ENCODE peak calls at places on chromosomes 13 and 19, in seven cellular contexts. M is EL; L is stimulated activated effector memory CD8-positive, alpha-beta T cell treated with anti-CD3 and anti-CD28 coated beads, Interleukin-12 subunit alpha, Interleukin-12 subunit beta, amount 100 ng/mL, for 72 hours; J is esophagus muscularis mucosa; V is activated CD4-positive, alpha-beta T cell treated with anti-CD3 and anti-CD28 coated beads, Interleukin-2, amount 10 ng/mL, durations not matched to agents 7 days and 5 days; U is stimulated activated CD4-positive, alpha-beta T cell treated with anti-CD3 and anti-CD28 coated beads, Interleukin-15, amount 100 ng/mL, for 24 hours; T is ascending aorta. P is an unnamed sample.

GRCh38 chr13:48535791-48536190 is 2.9 kb upstream of the RCBTB2 start:
- DNase-seq in M (no peak), J (no peak), V (no peak), U (no peak), L (no peak), T (no peak), P (no peak)

GRCh38 chr19:2478324-2478755 is 2.4 kb downstream of the GADD45B start:
- DNase-seq in L (peak), T (peak), M (peak), J (no peak), U (peak), V (peak), P (peak)

GRCh38 chr13:32191452-32191998 is 123.6 kb downstream of the ZAR1L start:
- DNase-seq in J (no peak), U (no peak), V (no peak), M (no peak), L (no peak), T (no peak), P (no peak)

GRCh38 chr19:13430790-13431582 is 75.3 kb downstream of the CACNA1A start:
- DNase-seq in U (peak), J (no peak), T (no peak), L (peak), M (peak), V (peak), P (peak)

GRCh38 chr19:29404951-29405727 is 120.7 kb upstream of the VSTM2B start:
- DNase-seq in L (no peak), U (no peak), V (no peak), T (no peak), J (no peak), M (no peak), P (no peak)

GRCh38 chr13:28467886-28468519 is 26.9 kb downstream of the FLT1 start:
- DNase-seq in V (no peak), U (no peak), M (no peak), L (no peak), T (no peak), J (no peak), P (no peak)

GRCh38 chr13:103187621-103188020 is 121.4 kb upstream of the SLC10A2 start:
- DNase-seq in U (no peak), M (no peak), T (no peak), J (no peak), L (no peak), V (no peak), P (no peak)

GRCh38 chr19:39563408-39563807 is 23.4 kb upstream of the EID2 start:
- DNase-seq in J (peak), M (peak), T (no peak), V (no peak), L (no peak), U (no peak), P (no peak)

GRCh38 chr13:50460366-50460765 is 383.1 kb downstream of the DLEU7 start:
- DNase-seq in J (no peak), M (no peak), U (no peak), T (no peak), V (no peak), L (no peak), P (no peak)

P was measured in heart right ventricle.